ENCODE peak calls at places on chromosome 1, in six cellular contexts. J, I, S, L, H and M are unnamed samples.

GRCh38 chr1:21619041-21619947 is 49.9 kb downstream of the RAP1GAP start:
- DNase-seq in J (peak; percentile 72), I (no peak), S (no peak), L (no peak), H (no peak), M (no peak)

GRCh38 chr1:180309338-180309737 is 79.3 kb downstream of the LHX4 start:
- DNase-seq in J (no peak), I (peak; percentile 44), S (no peak), L (peak; percentile 50), H (no peak), M (no peak)

GRCh38 chr1:204143276-204144041 is 8.4 kb downstream of the ETNK2 start:
- DNase-seq in J (no peak), I (no peak), S (no peak), L (no peak), H (no peak), M (no peak)

GRCh38 chr1:8495928-8496401 is 178.1 kb downstream of the SLC45A1 start:
- DNase-seq in J (no peak), I (no peak), S (no peak), L (peak; percentile 9), H (no peak), M (no peak)

GRCh38 chr1:108199231-108199657 is 899 bp downstream of the SLC25A24 start:
- DNase-seq in J (peak; percentile 62), I (peak; percentile 49), S (no peak), L (peak; percentile 70), H (no peak), M (peak; percentile 56)

GRCh38 chr1:56034222-56034621 is 545.1 kb downstream of the PLPP3 start:
- DNase-seq in J (no peak), I (peak; percentile 64), S (no peak), L (peak; percentile 35), H (no peak), M (no peak)

GRCh38 chr1:73980324-73981040 is 217.5 kb downstream of the LRRIQ3 start:
- DNase-seq in J (no peak), I (peak; percentile 1), S (no peak), L (peak; percentile 32), H (no peak), M (no peak)

GRCh38 chr1:246640747-246641146 is 74.5 kb downstream of the CNST start:
- DNase-seq in J (no peak), I (no peak), S (no peak), L (no peak), H (no peak), M (no peak)

GRCh38 chr1:27137022-27137542 is 17.8 kb downstream of the SLC9A1 start:
- DNase-seq in J (peak; percentile 62), I (no peak), S (peak; percentile 60), L (no peak), H (peak; percentile 67), M (no peak)

GRCh38 chr1:182520746-182521145 is 68.3 kb downstream of the RNASEL start:
- DNase-seq in J (no peak), I (no peak), S (no peak), L (no peak), H (no peak), M (no peak)

GRCh38 chr1:171664976-171665375 is 12.5 kb upstream of the MYOC start:
- DNase-seq in J (no peak), I (no peak), S (no peak), L (no peak), H (no peak), M (no peak)

GRCh38 chr1:87787551-87787950 is 458.9 kb downstream of the LMO4 start:
- DNase-seq in J (peak; percentile 59), I (no peak), S (no peak), L (peak; percentile 51), H (no peak), M (no peak)

GRCh38 chr1:172473842-172474241 is 30.0 kb upstream of the PIGC start:
- DNase-seq in J (no peak), I (no peak), S (no peak), L (no peak), H (no peak), M (no peak)

GRCh38 chr1:45134468-45134873 is 71.9 kb downstream of the ZSWIM5 start:
- DNase-seq in J (no peak), I (no peak), S (no peak), L (no peak), H (no peak), M (no peak)

GRCh38 chr1:22412932-22413727 is 38.5 kb upstream of the ZBTB40 start:
- DNase-seq in J (peak; percentile 66), I (peak; percentile 44), S (no peak), L (peak; percentile 43), H (no peak), M (no peak)

GRCh38 chr1:66644331-66644730 is 107.9 kb upstream of the DYNLT5 start:
- DNase-seq in J (no peak), I (no peak), S (no peak), L (no peak), H (no peak), M (no peak)

GRCh38 chr1:4702464-4702863 is 48.1 kb downstream of the AJAP1 start:
- DNase-seq in J (no peak), I (no peak), S (no peak), L (no peak), H (no peak), M (no peak)

GRCh38 chr1:197948926-197949899 is 32.0 kb downstream of the LHX9 start:
- DNase-seq in J (no peak), I (no peak), S (no peak), L (no peak), H (no peak), M (no peak)

GRCh38 chr1:12424150-12424549 is 193.9 kb downstream of the DHRS3 start:
- DNase-seq in J (no peak), I (peak; percentile 73), S (no peak), L (peak; percentile 61), H (no peak), M (no peak)

GRCh38 chr1:198936371-198937083 is 297.7 kb downstream of the PTPRC start:
- DNase-seq in J (no peak), I (peak; percentile 61), S (no peak), L (no peak), H (no peak), M (peak; percentile 65)

GRCh38 chr1:64923294-64923718 is 43.0 kb downstream of the JAK1 start:
- DNase-seq in J (no peak), I (no peak), S (no peak), L (peak; percentile 50), H (no peak), M (no peak)

GRCh38 chr1:65425697-65426096 is 5.2 kb downstream of the LEPR start:
- DNase-seq in J (peak; percentile 66), I (peak; percentile 90), S (no peak), L (peak; percentile 93), H (no peak), M (peak; percentile 93)

GRCh38 chr1:113390871-113391642 is 742 bp downstream of the MAGI3 start:
- DNase-seq in J (peak; percentile 81), I (peak; percentile 22), S (peak; percentile 31), L (peak; percentile 54), H (peak; percentile 48), M (no peak)

GRCh38 chr1:64828829-64829228 is 84.0 kb downstream of the RAVER2 start:
- DNase-seq in J (no peak), I (no peak), S (no peak), L (no peak), H (no peak), M (no peak)

GRCh38 chr1:165114022-165114888 is 242.3 kb downstream of the LMX1A start:
- DNase-seq in J (peak; percentile 90), I (peak; percentile 61), S (no peak), L (peak; percentile 91), H (no peak), M (peak; percentile 52)

GRCh38 chr1:41383094-41383852 is 22.0 kb downstream of the FOXO6 start:
- DNase-seq in J (peak; percentile 68), I (peak; percentile 74), S (no peak), L (peak; percentile 73), H (no peak), M (no peak)

GRCh38 chr1:228455715-228456114 is 31.5 kb upstream of the RNF187 start:
- DNase-seq in J (no peak), I (peak; percentile 22), S (no peak), L (peak; percentile 42), H (no peak), M (no peak)
- H3K4me3 ChIP-seq in J (peak overlapping the region; percentile 90), I (peak overlapping the region; percentile 54), S (no peak overlapping the region), L (peak overlapping the region; percentile 87), H (peak overlapping the region; percentile 72), M (no peak overlapping the region)

GRCh38 chr1:221541296-221541695 is 200.6 kb downstream of the DUSP10 start:
- DNase-seq in J (no peak), I (no peak), S (no peak), L (no peak), H (no peak), M (no peak)

GRCh38 chr1:221548942-221549341 is 192.9 kb downstream of the DUSP10 start:
- DNase-seq in J (no peak), I (no peak), S (no peak), L (no peak), H (no peak), M (no peak)

DNA sequence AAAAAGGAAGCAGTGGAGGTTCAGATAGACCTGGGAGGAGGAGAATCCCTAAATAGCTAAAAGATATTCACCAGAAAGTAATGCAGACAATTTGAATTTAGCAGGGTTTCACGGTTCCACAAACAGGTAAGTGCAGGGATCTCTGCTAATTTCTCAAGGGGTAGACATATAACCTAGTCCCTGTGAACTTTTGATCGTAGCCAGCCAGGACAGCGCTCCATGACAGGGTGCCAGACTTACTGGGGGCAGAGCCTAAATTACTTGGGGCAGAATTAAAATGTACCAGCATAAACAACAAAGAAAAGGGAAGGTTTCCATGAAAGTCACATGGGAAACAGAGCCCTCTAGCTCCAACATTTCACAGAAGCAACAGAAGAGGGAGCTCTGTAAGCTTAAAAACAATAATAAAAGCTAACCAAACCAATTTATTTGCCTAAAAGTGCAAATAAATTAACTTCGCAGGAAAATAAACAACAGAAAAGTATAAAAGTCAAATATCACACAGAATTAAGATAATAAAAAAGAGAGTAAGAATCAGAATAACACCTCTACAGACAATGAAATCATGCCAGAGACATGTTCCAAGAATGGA is 198.3 kb downstream of the DUSP10 start:
- DNase-seq in J (peak; percentile 55), I (peak; percentile 58), S (no peak), L (peak; percentile 60), H (no peak), M (peak; percentile 19)
- H3K27ac ChIP-seq in J (no peak overlapping the region), I (no peak overlapping the region), S (no peak overlapping the region), L (no peak overlapping the region), H (no peak overlapping the region), M (no peak overlapping the region)

DNA sequence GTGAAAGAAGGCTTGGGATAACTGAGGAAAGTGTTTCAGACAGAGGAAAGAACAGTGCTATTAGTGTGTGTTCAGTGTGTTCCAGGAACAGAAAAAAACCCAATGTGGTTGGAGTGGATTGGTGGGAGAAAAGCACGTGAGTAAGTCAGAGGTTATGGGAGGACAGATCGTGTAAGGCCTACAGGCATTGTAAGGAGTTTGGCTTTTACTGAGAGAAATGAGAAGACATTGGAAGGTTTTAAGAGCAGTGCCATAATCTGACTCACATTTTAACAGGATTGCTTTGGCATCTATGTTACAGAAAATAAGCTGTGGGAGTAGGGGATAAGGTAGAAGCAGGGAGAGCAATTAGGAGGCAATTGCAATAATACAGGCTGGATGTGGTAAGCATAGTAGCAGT is 4.8 kb downstream of the ARPC5 start:
- DNase-seq in J (no peak), I (peak; percentile 72), S (no peak), L (peak; percentile 37), H (no peak), M (no peak)
- H3K4me1 ChIP-seq in J (no peaks in the 10 kb centered on the region), I (peaks cover 20% of the 10 kb centered on the region), S (peaks cover 13% of the 10 kb centered on the region), L (peaks cover 40% of the 10 kb centered on the region), H (peaks cover 94% of the 10 kb centered on the region), M (peaks cover 3% of the 10 kb centered on the region)

DNA sequence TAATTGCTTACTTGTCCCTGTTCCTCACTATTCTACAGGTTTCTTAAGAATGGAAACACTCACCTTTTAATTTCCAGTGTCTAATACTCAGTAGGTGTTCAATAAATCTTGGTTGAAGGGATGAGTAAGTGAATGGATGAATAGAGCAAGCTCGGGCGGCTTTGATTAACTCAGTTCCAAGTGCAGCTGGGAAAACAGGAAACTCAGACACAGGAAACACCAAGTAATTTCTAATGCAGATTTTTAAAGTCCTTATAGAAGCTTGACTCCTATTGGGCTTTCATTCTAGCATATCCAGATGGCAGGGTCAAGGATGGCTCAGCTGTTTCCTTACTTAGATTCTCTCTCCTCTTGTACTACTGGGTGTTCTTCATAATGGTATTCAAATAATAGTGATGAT is 14.0 kb downstream of the CAMK1G start:
- DNase-seq in J (no peak), I (no peak), S (no peak), L (no peak), H (no peak), M (no peak)
- H3K4me3 ChIP-seq in J (no peak overlapping the region), I (no peak overlapping the region), S (no peak overlapping the region), L (no peak overlapping the region), H (no peak overlapping the region), M (no peak overlapping the region)